ENCODE peak calls at places on chromosome 17, in five cellular contexts. A is EL, Y is NCI-H460, K is HFFc6, X is NCI-H524. H is an unnamed sample.

GRCh38 chr17:64146418-64147109 is 16.6 kb upstream of the ERN1 start:
- DNase-seq in A (peak), Y (peak), K (peak), X (peak), H (no peak)

GRCh38 chr17:36600936-36601302 is 464 bp upstream of the MRM1 start:
- DNase-seq in A (no peak), Y (no peak), K (no peak), X (peak), H (no peak)

GRCh38 chr17:18854956-18855355 is 3.0 kb upstream of the PRPSAP2 start:
- DNase-seq in A (no peak), Y (no peak), K (no peak), X (no peak), H (no peak)

GRCh38 chr17:27640790-27641189 is 9.8 kb downstream of the LGALS9 start:
- DNase-seq in A (no peak), Y (no peak), K (no peak), X (no peak), H (no peak)

GRCh38 chr17:42484304-42484703 is 25.6 kb downstream of the ATP6V0A1 start:
- DNase-seq in A (no peak), Y (no peak), K (no peak), X (no peak), H (no peak)

GRCh38 chr17:789160-789840 is 7.1 kb downstream of the MRM3 start:
- DNase-seq in A (no peak), Y (no peak), K (no peak), X (no peak), H (no peak)

GRCh38 chr17:43583332-43583731 is 37.2 kb upstream of the ETV4 start:
- DNase-seq in A (no peak), Y (no peak), K (no peak), X (no peak), H (no peak)

GRCh38 chr17:45573915-45574314 is 83.4 kb upstream of the PLEKHM1 start:
- DNase-seq in A (peak), Y (no peak), K (no peak), X (no peak), H (no peak)

GRCh38 chr17:1013729-1014090 is 16.8 kb downstream of the TIMM22 start:
- DNase-seq in A (no peak), Y (no peak), K (no peak), X (no peak), H (no peak)

GRCh38 chr17:37694734-37695133 is 50.1 kb downstream of the HNF1B start:
- DNase-seq in A (no peak), Y (no peak), K (no peak), X (no peak), H (no peak)

GRCh38 chr17:37796081-37796480 is 51.2 kb upstream of the HNF1B start:
- DNase-seq in A (no peak), Y (no peak), K (no peak), X (no peak), H (no peak)

GRCh38 chr17:31424944-31425582 is 33.6 kb downstream of the RAB11FIP4 start:
- DNase-seq in A (no peak), Y (no peak), K (no peak), X (peak), H (no peak)

H was measured in HCT116.